ENCODE peak calls at places on chromosomes 11 and 22, in four cellular contexts. M is A549, S is HepG2, P is K562. K is an unnamed sample.

GRCh38 chr11:74954199-74954598 is 5.1 kb downstream of the SPCS2 start:
- DNase-seq in P (no peak), S (no peak), M (no peak), K (no peak)

GRCh38 chr11:128467041-128467440 is 120.3 kb downstream of the ETS1 start:
- DNase-seq in P (no peak), S (no peak), M (no peak), K (no peak)

GRCh38 chr11:34243620-34244493 is 114.0 kb downstream of the ABTB2 start:
- DNase-seq in M (peak), S (no peak), P (peak), K (no peak)

GRCh38 chr11:124740277-124740882 is 638 bp downstream of the NRGN start:
- DNase-seq in M (peak), P (peak), S (no peak), K (no peak)

GRCh38 chr22:35411112-35411511 is 11.2 kb downstream of the MCM5 start:
- DNase-seq in S (no peak), P (no peak), M (no peak), K (no peak)

GRCh38 chr11:44208976-44209603 is 100.8 kb downstream of the ALX4 start:
- DNase-seq in S (peak), M (no peak), P (no peak), K (no peak)

GRCh38 chr22:19287076-19287724 is 4.3 kb downstream of the CLTCL1 start:
- DNase-seq in P (no peak), M (peak), S (no peak), K (no peak)

GRCh38 chr11:63602296-63602695 is 11.9 kb downstream of the PLAAT3 start:
- DNase-seq in P (no peak), M (no peak), S (no peak), K (no peak)

GRCh38 chr11:70924108-70924507 is 328.3 kb downstream of the SHANK2 start:
- DNase-seq in M (no peak), P (no peak), S (no peak), K (no peak)

GRCh38 chr11:57426754-57427691 is at the start of gene SLC43A3:
- DNase-seq in P (peak), M (no peak), S (peak), K (peak)

GRCh38 chr11:121829159-121829643 is 286.8 kb downstream of the BLID start:
- DNase-seq in S (no peak), M (no peak), P (no peak), K (no peak)

GRCh38 chr22:46569848-46570695 is 32.7 kb upstream of the CELSR1 start:
- DNase-seq in M (no peak), P (no peak), S (no peak), K (peak)

GRCh38 chr11:93740802-93741093 is 547 bp downstream of the TAF1D start:
- DNase-seq in M (peak), P (peak), S (peak), K (peak)
- TF ChIP-seq HMGXB4 in M (no peak), P (no peak), S (no peak), K (no peak)

GRCh38 chr11:131739243-131739882 is 368.9 kb downstream of the NTM start:
- DNase-seq in P (no peak), S (no peak), M (no peak), K (no peak)

GRCh38 chr11:131734871-131735270 is 364.5 kb downstream of the NTM start:
- DNase-seq in P (no peak), S (no peak), M (no peak), K (no peak)

DNA sequence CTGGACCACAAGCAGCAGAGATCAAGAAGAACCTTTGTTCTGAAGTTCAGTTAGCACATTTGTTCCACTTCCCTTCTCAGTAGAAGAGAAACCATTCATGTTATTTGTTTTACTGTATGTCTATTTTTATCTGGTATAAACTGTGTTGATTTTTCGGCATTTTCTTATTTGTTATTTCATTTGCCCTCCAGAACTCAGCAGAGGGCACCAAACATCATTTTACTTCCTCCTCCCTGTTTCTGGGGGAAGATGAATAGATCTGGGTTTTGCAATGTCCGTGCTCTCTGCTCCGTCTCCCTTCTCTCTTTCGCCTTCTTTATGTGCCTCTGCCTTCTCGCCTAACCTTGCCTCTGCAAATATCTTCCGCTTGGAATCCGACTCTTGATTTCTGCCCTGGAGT is 366.9 kb downstream of the NTM start:
- DNase-seq in S (no peak), P (no peak), M (no peak), K (no peak)
- TF ChIP-seq HMGXB4 in S (no peak), P (no peak), M (no peak), K (no peak)

GRCh38 chr11:61507962-61508824 is at the start of gene LRRC10B:
- DNase-seq in S (no peak), P (peak), M (peak), K (peak)
- TF ChIP-seq HMGXB4 in S (no peak), P (no peak), M (no peak), K (no peak)

GRCh38 chr11:116111546-116111945 is 607.3 kb upstream of the CADM1 start:
- DNase-seq in S (no peak), P (no peak), M (no peak), K (no peak)
- TF ChIP-seq HMGXB4 in S (no peak), P (no peak), M (no peak), K (no peak)

DNA sequence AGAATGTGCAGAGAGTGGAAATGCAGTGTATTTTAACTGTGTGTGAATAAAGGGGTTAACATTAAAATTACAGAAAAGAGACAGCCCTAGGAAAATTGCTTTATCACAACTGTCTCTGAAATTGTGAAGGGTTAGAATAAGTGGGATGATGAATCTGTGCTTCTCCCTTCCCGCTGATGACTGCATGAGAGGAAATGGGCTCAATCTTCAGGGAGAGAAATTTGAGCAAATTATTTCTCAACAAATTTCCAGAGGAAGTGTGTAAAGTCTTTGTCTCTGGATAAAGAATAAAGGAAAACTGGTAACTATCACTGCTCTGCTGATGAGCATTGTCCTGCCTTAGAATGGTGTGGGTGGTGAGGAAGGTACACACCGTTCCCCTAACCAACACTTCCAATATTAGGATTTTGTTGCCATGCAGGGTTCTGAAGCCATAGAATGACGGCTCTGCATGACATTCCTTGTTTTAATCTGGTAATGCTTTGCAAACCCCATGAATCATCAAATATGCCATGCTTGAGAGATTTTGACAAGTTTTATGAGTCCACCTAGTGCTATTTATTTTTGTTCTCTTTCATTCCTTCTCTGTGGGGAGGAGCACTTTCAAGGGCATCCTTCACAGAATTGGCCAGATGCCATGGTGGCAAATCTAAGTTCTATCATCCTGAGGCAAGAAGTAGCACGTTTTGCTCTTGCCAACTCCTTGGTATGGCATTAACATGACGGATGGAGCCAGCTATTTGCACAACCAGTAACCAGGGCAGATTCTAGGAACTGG is 268.6 kb downstream of the FAM76B start:
- DNase-seq in P (no peak), M (peak), S (no peak), K (no peak)
- TF ChIP-seq HMGXB4 in P (no peak), M (no peak), S (no peak), K (no peak)

GRCh38 chr11:130726234-130726559 is 190.1 kb downstream of the SNX19 start:
- DNase-seq in S (no peak), P (no peak), M (no peak), K (no peak)
- TF ChIP-seq HMGXB4 in S (no peak), P (no peak), M (no peak), K (no peak)

GRCh38 chr11:27456140-27456801 is 16.3 kb downstream of the LGR4 start:
- DNase-seq in M (peak), P (no peak), S (peak), K (no peak)
- TF ChIP-seq HMGXB4 in M (no peak), P (no peak), S (no peak), K (no peak)

GRCh38 chr11:6812391-6813005 is 13.0 kb upstream of the OR6A2 start:
- DNase-seq in S (peak), P (peak), M (peak), K (peak)
- TF ChIP-seq HMGXB4 in S (no peak), P (no peak), M (no peak), K (no peak)

GRCh38 chr11:69001301-69002081 is 11.6 kb downstream of the MRGPRF start:
- DNase-seq in S (no peak), M (no peak), P (no peak), K (peak)
- TF ChIP-seq HMGXB4 in S (no peak), M (no peak), P (no peak), K (no peak)

DNA sequence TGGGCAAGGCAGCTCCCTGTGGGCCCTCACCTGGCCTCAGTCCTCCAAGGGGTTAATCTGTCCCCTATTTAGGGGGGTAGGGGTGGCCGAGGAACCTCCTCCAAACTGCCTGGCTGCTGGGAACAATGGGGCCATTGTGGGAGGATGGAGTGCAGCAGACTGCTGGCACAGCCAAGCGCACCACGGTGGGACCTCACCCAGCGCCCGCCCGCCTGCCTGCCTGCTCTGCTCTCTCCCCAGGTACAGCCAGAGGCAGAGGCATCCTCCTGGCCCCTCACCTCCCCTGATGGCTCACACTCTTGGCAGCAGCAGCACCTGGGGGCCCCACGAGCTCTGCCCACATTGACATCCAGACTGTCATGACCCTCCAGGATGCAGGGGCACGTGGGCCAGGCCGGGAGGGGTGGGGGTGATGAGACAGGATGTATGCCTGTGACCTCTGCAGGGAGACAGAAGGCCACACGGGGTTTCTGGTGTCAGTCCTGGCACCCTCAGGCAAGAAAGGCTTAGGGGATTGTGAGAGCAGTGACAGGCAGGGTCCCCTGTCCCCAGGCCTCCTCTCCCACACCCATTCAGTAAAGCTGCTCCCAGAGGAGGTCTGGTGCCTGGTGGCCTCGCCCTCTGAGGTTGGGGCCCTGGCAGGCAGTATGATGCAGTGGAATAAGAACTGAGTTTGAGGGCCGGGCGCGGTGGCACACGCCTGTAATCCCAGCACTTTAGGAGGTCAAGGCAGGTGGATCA is 11.4 kb downstream of the BCL9L start:
- DNase-seq in M (peak), S (peak), P (no peak), K (no peak)
- TF ChIP-seq HMGXB4 in M (no peak), S (no peak), P (no peak), K (no peak)

K was measured in WTC11.